ENCODE peak calls at places on chromosomes 1 and 21, in ten cellular contexts. G is IMR-90, W is mammary epithelial cell, H is GM23248, K is MM.1S, P is GM23338, D is HCT116, L is hepatocyte, F is OCI-LY7, Q is PC-3. A is an unnamed sample.

GRCh38 chr1:12745126-12745991 is 641 bp upstream of the CFAP107 start:
- DNase-seq in G (no peak), W (no peak), H (peak; percentile 24), K (no peak), P (no peak), D (no peak), L (no peak), F (no peak), Q (no peak), A (no peak)

GRCh38 chr1:19794583-19794982 is 5.1 kb downstream of the TMCO4 start:
- DNase-seq in G (no peak), W (no peak), H (no peak), K (no peak), P (no peak), D (no peak), L (no peak), F (no peak), Q (peak; percentile 51), A (no peak)

GRCh38 chr1:78101514-78101913 is 55.7 kb downstream of the GIPC2 start:
- DNase-seq in G (peak; percentile 97), W (peak; percentile 66), H (peak; percentile 96), K (no peak), P (peak; percentile 29), D (peak; percentile 82), L (peak; percentile 43), F (no peak), Q (peak; percentile 93), A (peak; percentile 93)

GRCh38 chr1:52142220-52143153 is 598 bp downstream of the ZFYVE9 start:
- DNase-seq in G (peak; percentile 52), W (peak; percentile 66), H (peak; percentile 85), K (peak; percentile 53), P (peak; percentile 64), D (no peak), L (peak; percentile 64), F (peak; percentile 84), Q (peak; percentile 56), A (peak; percentile 54)

GRCh38 chr1:2050793-2051682 is 827 bp downstream of the PRKCZ start:
- DNase-seq in G (no peak), W (peak; percentile 14), H (no peak), K (no peak), P (peak; percentile 42), D (no peak), L (peak; percentile 47), F (no peak), Q (peak; percentile 22), A (no peak)

GRCh38 chr1:8133190-8133589 is 107.1 kb upstream of the ERRFI1 start:
- DNase-seq in G (no peak), W (no peak), H (peak; percentile 50), K (no peak), P (no peak), D (no peak), L (no peak), F (no peak), Q (no peak), A (no peak)

GRCh38 chr1:111976842-111977241 is 12.6 kb downstream of the KCND3 start:
- DNase-seq in G (no peak), W (no peak), H (no peak), K (no peak), P (no peak), D (no peak), L (peak; percentile 19), F (no peak), Q (no peak), A (no peak)

GRCh38 chr21:15826147-15826780 is 96.5 kb downstream of the USP25 start:
- DNase-seq in G (peak; percentile 54), W (peak; percentile 66), H (peak; percentile 48), K (peak; percentile 26), P (peak; percentile 81), D (peak; percentile 51), L (peak; percentile 66), F (peak; percentile 36), Q (peak; percentile 84), A (peak; percentile 61)

GRCh38 chr21:37532868-37533780 is 166.6 kb downstream of the DYRK1A start:
- DNase-seq in G (peak; percentile 61), W (peak; percentile 96), H (peak; percentile 23), K (no peak), P (no peak), D (peak; percentile 47), L (peak; percentile 52), F (no peak), Q (peak; percentile 86), A (peak; percentile 76)

GRCh38 chr1:229410692-229411433 is 23.0 kb downstream of the ACTA1 start:
- DNase-seq in G (peak; percentile 49), W (peak; percentile 43), H (peak; percentile 80), K (peak; percentile 38), P (peak; percentile 61), D (no peak), L (peak; percentile 87), F (no peak), Q (peak; percentile 72), A (peak; percentile 64)

GRCh38 chr1:55640708-55641473 is 425.7 kb upstream of the USP24 start:
- DNase-seq in G (no peak), W (peak; percentile 23), H (peak; percentile 81), K (peak; percentile 86), P (no peak), D (no peak), L (peak; percentile 64), F (no peak), Q (no peak), A (no peak)

GRCh38 chr1:243390315-243390875 is 134.6 kb downstream of the SDCCAG8 start:
- DNase-seq in G (no peak), W (no peak), H (no peak), K (no peak), P (no peak), D (no peak), L (no peak), F (no peak), Q (no peak), A (no peak)

GRCh38 chr1:230317823-230318819 is 108.0 kb downstream of the PGBD5 start:
- DNase-seq in G (no peak), W (no peak), H (no peak), K (no peak), P (no peak), D (no peak), L (peak; percentile 37), F (no peak), Q (peak; percentile 38), A (no peak)

GRCh38 chr1:209651148-209651547 is 1.1 kb downstream of the LAMB3 start:
- DNase-seq in G (peak; percentile 56), W (peak; percentile 78), H (peak; percentile 91), K (peak; percentile 44), P (no peak), D (peak; percentile 67), L (peak; percentile 82), F (no peak), Q (peak; percentile 95), A (peak; percentile 75)

GRCh38 chr1:17420361-17420760 is 19.1 kb downstream of the RCC2 start:
- DNase-seq in G (no peak), W (no peak), H (no peak), K (no peak), P (no peak), D (no peak), L (no peak), F (no peak), Q (no peak), A (no peak)

GRCh38 chr1:17423781-17424245 is 15.7 kb downstream of the RCC2 start:
- DNase-seq in G (peak; percentile 73), W (no peak), H (peak; percentile 67), K (no peak), P (no peak), D (no peak), L (peak; percentile 51), F (no peak), Q (no peak), A (peak; percentile 84)

GRCh38 chr1:17419626-17420328 is 19.7 kb downstream of the RCC2 start:
- DNase-seq in G (peak; percentile 36), W (peak; percentile 30), H (peak; percentile 66), K (peak; percentile 45), P (peak; percentile 93), D (no peak), L (peak; percentile 74), F (peak; percentile 34), Q (peak; percentile 56), A (peak; percentile 54)

GRCh38 chr1:17425806-17426205 is 13.7 kb downstream of the RCC2 start:
- DNase-seq in G (no peak), W (no peak), H (no peak), K (no peak), P (no peak), D (no peak), L (no peak), F (no peak), Q (no peak), A (no peak)

GRCh38 chr1:17422461-17422860 is 17.0 kb downstream of the RCC2 start:
- DNase-seq in G (no peak), W (no peak), H (no peak), K (no peak), P (no peak), D (no peak), L (no peak), F (no peak), Q (no peak), A (no peak)
- H4K20me1 ChIP-seq in G (peaks cover 62% of the 10 kb centered on the region), W (no peaks in the 10 kb centered on the region), H (no peaks in the 10 kb centered on the region), K (peaks cover 37% of the 10 kb centered on the region), P (peaks cover 82% of the 10 kb centered on the region), D (no peaks in the 10 kb centered on the region), L (peaks cover 12% of the 10 kb centered on the region), F (peaks cover 17% of the 10 kb centered on the region), Q (peaks cover 9% of the 10 kb centered on the region), A (no peaks in the 10 kb centered on the region)

DNA sequence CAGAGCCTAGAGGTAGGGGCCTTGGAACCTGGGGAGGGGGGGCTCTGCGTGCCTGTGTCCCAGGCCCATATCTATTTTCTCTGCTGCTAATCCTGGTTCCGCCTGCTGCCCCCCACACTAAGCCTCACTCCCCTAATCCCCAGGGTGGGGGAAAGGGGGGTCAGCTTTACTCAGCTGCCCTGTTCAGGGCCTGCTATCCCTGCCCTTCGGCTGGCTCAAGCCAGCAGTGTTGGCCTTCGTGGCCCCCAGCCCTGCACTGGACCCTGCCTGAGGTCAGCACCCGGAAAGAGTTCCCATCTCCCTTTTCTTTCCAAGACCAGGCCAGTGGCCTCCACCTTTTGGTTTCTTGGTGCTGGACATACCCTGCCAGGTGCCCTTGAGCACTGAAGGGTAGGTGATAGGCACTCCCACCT is 8.4 kb downstream of the ZBTB7B start:
- DNase-seq in G (no peak), W (no peak), H (no peak), K (no peak), P (no peak), D (no peak), L (no peak), F (no peak), Q (no peak), A (no peak)
- H4K20me1 ChIP-seq in G (peaks cover 19% of the 10 kb centered on the region), W (no peaks in the 10 kb centered on the region), H (no peaks in the 10 kb centered on the region), K (no peaks in the 10 kb centered on the region), P (peaks cover 7% of the 10 kb centered on the region), D (no peaks in the 10 kb centered on the region), L (peaks cover 8% of the 10 kb centered on the region), F (no peaks in the 10 kb centered on the region), Q (peaks cover 3% of the 10 kb centered on the region), A (no peaks in the 10 kb centered on the region)

GRCh38 chr1:30185809-30186208 is 537.6 kb downstream of the MATN1 start:
- DNase-seq in G (no peak), W (no peak), H (no peak), K (no peak), P (no peak), D (no peak), L (no peak), F (no peak), Q (no peak), A (no peak)
- H4K20me1 ChIP-seq in G (no peaks in the 10 kb centered on the region), W (no peaks in the 10 kb centered on the region), H (no peaks in the 10 kb centered on the region), K (no peaks in the 10 kb centered on the region), P (no peaks in the 10 kb centered on the region), D (no peaks in the 10 kb centered on the region), L (no peaks in the 10 kb centered on the region), F (no peaks in the 10 kb centered on the region), Q (no peaks in the 10 kb centered on the region), A (no peaks in the 10 kb centered on the region)

DNA sequence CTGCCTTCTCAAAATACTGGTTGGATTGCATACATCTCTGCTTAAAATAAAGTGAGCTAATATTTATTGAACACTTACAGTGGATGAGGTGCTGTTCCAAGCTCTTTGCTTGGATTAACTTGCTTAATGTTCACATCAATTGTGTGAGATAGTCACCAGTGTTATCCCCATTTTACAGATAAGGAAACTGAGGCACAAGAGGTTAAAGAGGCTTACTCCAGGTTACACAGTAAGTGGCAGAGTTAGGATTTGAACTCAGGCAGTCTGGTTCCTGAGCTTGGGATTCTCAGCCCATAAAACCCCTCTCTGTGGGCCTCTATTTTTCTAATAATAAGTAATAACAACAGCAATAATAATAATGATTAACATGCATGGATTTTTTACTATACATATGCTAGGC is 13.6 kb upstream of the FAAH start:
- DNase-seq in G (no peak), W (no peak), H (no peak), K (no peak), P (no peak), D (no peak), L (no peak), F (no peak), Q (no peak), A (no peak)
- H4K20me1 ChIP-seq in G (no peaks in the 10 kb centered on the region), W (no peaks in the 10 kb centered on the region), H (no peaks in the 10 kb centered on the region), K (no peaks in the 10 kb centered on the region), P (no peaks in the 10 kb centered on the region), D (no peaks in the 10 kb centered on the region), L (no peaks in the 10 kb centered on the region), F (no peaks in the 10 kb centered on the region), Q (no peaks in the 10 kb centered on the region), A (no peaks in the 10 kb centered on the region)